ENCODE peak calls at places on chromosomes 3 and 15, in five cellular contexts. One of them, this sample, is unnamed.

GRCh38 chr3:16464499-16465150 is 48.9 kb downstream of the RFTN1 start:
- DNase-seq in fibroblast of mammary gland: no peak
- DNase-seq in AG10803: peak
- DNase-seq in OCI-LY7: no peak
- DNase-seq in IMR-90: peak
- DNase-seq in this sample: no peak

GRCh38 chr3:169812124-169812843 is 386 bp upstream of the LRRIQ4 start:
- DNase-seq in OCI-LY7: peak
- DNase-seq in IMR-90: peak
- DNase-seq in fibroblast of mammary gland: peak
- DNase-seq in AG10803: peak
- DNase-seq in this sample: peak

GRCh38 chr3:148289159-148289558 is 408.5 kb upstream of the AGTR1 start:
- DNase-seq in AG10803: no peak
- DNase-seq in IMR-90: no peak
- DNase-seq in fibroblast of mammary gland: no peak
- DNase-seq in OCI-LY7: no peak
- DNase-seq in this sample: no peak

GRCh38 chr3:149615731-149616221 is 42.0 kb downstream of the WWTR1 start:
- DNase-seq in OCI-LY7: no peak
- DNase-seq in fibroblast of mammary gland: no peak
- DNase-seq in AG10803: no peak
- DNase-seq in IMR-90: peak
- DNase-seq in this sample: no peak

GRCh38 chr15:69167218-69167842 is 6.9 kb downstream of the GLCE start:
- DNase-seq in AG10803: no peak
- DNase-seq in fibroblast of mammary gland: no peak
- DNase-seq in IMR-90: no peak
- DNase-seq in OCI-LY7: no peak
- DNase-seq in this sample: no peak

GRCh38 chr3:39644176-39644575 is 165.2 kb upstream of the MYRIP start:
- DNase-seq in OCI-LY7: no peak
- DNase-seq in IMR-90: peak
- DNase-seq in fibroblast of mammary gland: peak
- DNase-seq in AG10803: peak
- DNase-seq in this sample: peak

GRCh38 chr15:39586387-39587171 is 5.7 kb downstream of the THBS1 start:
- DNase-seq in IMR-90: peak
- DNase-seq in AG10803: peak
- DNase-seq in OCI-LY7: no peak
- DNase-seq in fibroblast of mammary gland: peak
- DNase-seq in this sample: peak

GRCh38 chr3:73602171-73602570 is 22.6 kb downstream of the PDZRN3 start:
- DNase-seq in OCI-LY7: no peak
- DNase-seq in AG10803: peak
- DNase-seq in fibroblast of mammary gland: peak
- DNase-seq in IMR-90: peak
- DNase-seq in this sample: peak

GRCh38 chr3:37993811-37994638 is 3.4 kb downstream of the VILL start:
- DNase-seq in IMR-90: peak
- DNase-seq in fibroblast of mammary gland: peak
- DNase-seq in OCI-LY7: peak
- DNase-seq in AG10803: peak
- DNase-seq in this sample: no peak

GRCh38 chr15:33125883-33126535 is 68.5 kb downstream of the FMN1 start:
- DNase-seq in AG10803: no peak
- DNase-seq in IMR-90: no peak
- DNase-seq in fibroblast of mammary gland: no peak
- DNase-seq in OCI-LY7: no peak
- DNase-seq in this sample: no peak

GRCh38 chr3:23159929-23160328 is 43.2 kb upstream of the UBE2E2 start:
- DNase-seq in IMR-90: peak
- DNase-seq in fibroblast of mammary gland: peak
- DNase-seq in OCI-LY7: no peak
- DNase-seq in AG10803: peak
- DNase-seq in this sample: peak

GRCh38 chr3:133943639-133944131 is 48.0 kb upstream of the RAB6B start:
- DNase-seq in AG10803: peak
- DNase-seq in IMR-90: peak
- DNase-seq in OCI-LY7: no peak
- DNase-seq in fibroblast of mammary gland: peak
- DNase-seq in this sample: peak

GRCh38 chr3:143896486-143896885 is 48.2 kb upstream of the SLC9A9 start:
- DNase-seq in AG10803: peak
- DNase-seq in IMR-90: no peak
- DNase-seq in fibroblast of mammary gland: peak
- DNase-seq in OCI-LY7: no peak
- DNase-seq in this sample: no peak

GRCh38 chr3:131543714-131544113 is 40.9 kb upstream of the MRPL3 start:
- DNase-seq in fibroblast of mammary gland: peak
- DNase-seq in OCI-LY7: no peak
- DNase-seq in AG10803: peak
- DNase-seq in IMR-90: peak
- DNase-seq in this sample: peak

GRCh38 chr3:153789380-153789779 is 331.8 kb upstream of the ARHGEF26 start:
- DNase-seq in OCI-LY7: no peak
- DNase-seq in IMR-90: no peak
- DNase-seq in fibroblast of mammary gland: no peak
- DNase-seq in AG10803: no peak
- DNase-seq in this sample: no peak

GRCh38 chr15:69289312-69290146 is 9.2 kb upstream of the PAQR5 start:
- DNase-seq in AG10803: no peak
- DNase-seq in OCI-LY7: no peak
- DNase-seq in IMR-90: peak
- DNase-seq in fibroblast of mammary gland: no peak
- DNase-seq in this sample: no peak

GRCh38 chr15:52234596-52235541 is 43.7 kb upstream of the GNB5 start:
- DNase-seq in fibroblast of mammary gland: no peak
- DNase-seq in IMR-90: no peak
- DNase-seq in OCI-LY7: peak
- DNase-seq in AG10803: no peak
- DNase-seq in this sample: no peak

GRCh38 chr3:124347418-124347817 is 355.5 kb upstream of the ROPN1 start:
- DNase-seq in OCI-LY7: no peak
- DNase-seq in IMR-90: no peak
- DNase-seq in AG10803: no peak
- DNase-seq in fibroblast of mammary gland: no peak
- DNase-seq in this sample: no peak

GRCh38 chr3:128226794-128227399 is 73.6 kb downstream of the EEFSEC start:
- DNase-seq in IMR-90: peak
- DNase-seq in AG10803: peak
- DNase-seq in fibroblast of mammary gland: peak
- DNase-seq in OCI-LY7: peak
- DNase-seq in this sample: no peak

GRCh38 chr15:86062646-86063193 is 17.0 kb upstream of the AGBL1 start:
- DNase-seq in IMR-90: no peak
- DNase-seq in AG10803: no peak
- DNase-seq in OCI-LY7: no peak
- DNase-seq in fibroblast of mammary gland: no peak
- DNase-seq in this sample: no peak

GRCh38 chr3:126258670-126259069 is 78.3 kb upstream of the ALDH1L1 start:
- DNase-seq in IMR-90: no peak
- DNase-seq in AG10803: no peak
- DNase-seq in fibroblast of mammary gland: peak
- DNase-seq in OCI-LY7: peak
- DNase-seq in this sample: no peak

GRCh38 chr3:165389064-165389463 is 192.9 kb upstream of the SLITRK3 start:
- DNase-seq in IMR-90: no peak
- DNase-seq in OCI-LY7: no peak
- DNase-seq in fibroblast of mammary gland: peak
- DNase-seq in AG10803: no peak
- DNase-seq in this sample: no peak

GRCh38 chr3:170222647-170223541 is 670 bp downstream of the PRKCI start:
- DNase-seq in OCI-LY7: peak
- DNase-seq in IMR-90: peak
- DNase-seq in AG10803: peak
- DNase-seq in fibroblast of mammary gland: peak
- DNase-seq in this sample: no peak

GRCh38 chr15:49040151-49040550 is 6.1 kb downstream of the SECISBP2L start:
- DNase-seq in OCI-LY7: no peak
- DNase-seq in AG10803: no peak
- DNase-seq in IMR-90: no peak
- DNase-seq in fibroblast of mammary gland: no peak
- DNase-seq in this sample: no peak

GRCh38 chr3:141477224-141477623 is 9.6 kb upstream of the RASA2 start:
- DNase-seq in AG10803: peak
- DNase-seq in IMR-90: peak
- DNase-seq in OCI-LY7: no peak
- DNase-seq in fibroblast of mammary gland: peak
- DNase-seq in this sample: peak

GRCh38 chr15:66841953-66842681 is 140.1 kb downstream of the SMAD6 start:
- DNase-seq in IMR-90: peak
- DNase-seq in fibroblast of mammary gland: peak
- DNase-seq in OCI-LY7: no peak
- DNase-seq in AG10803: peak
- DNase-seq in this sample: peak

GRCh38 chr3:44339181-44339741 is 695 bp downstream of the TCAIM start:
- DNase-seq in AG10803: no peak
- DNase-seq in OCI-LY7: no peak
- DNase-seq in fibroblast of mammary gland: peak
- DNase-seq in IMR-90: no peak
- DNase-seq in this sample: no peak

GRCh38 chr3:82715091-82715856 is 953.8 kb upstream of the GBE1 start:
- DNase-seq in IMR-90: no peak
- DNase-seq in OCI-LY7: no peak
- DNase-seq in AG10803: no peak
- DNase-seq in fibroblast of mammary gland: no peak
- DNase-seq in this sample: no peak

GRCh38 chr15:42836251-42836650 is 84.3 kb downstream of the TTBK2 start:
- DNase-seq in IMR-90: no peak
- DNase-seq in AG10803: no peak
- DNase-seq in fibroblast of mammary gland: peak
- DNase-seq in OCI-LY7: no peak
- DNase-seq in this sample: no peak

GRCh38 chr3:12375572-12375971 is 86.7 kb downstream of the PPARG start:
- DNase-seq in AG10803: no peak
- DNase-seq in OCI-LY7: no peak
- DNase-seq in IMR-90: no peak
- DNase-seq in fibroblast of mammary gland: no peak
- DNase-seq in this sample: no peak
- TF ChIP-seq CTCF in AG10803: no peak
- TF ChIP-seq CTCF in OCI-LY7: no peak
- TF ChIP-seq CTCF in IMR-90: no peak
- TF ChIP-seq CTCF in fibroblast of mammary gland: no peak
- TF ChIP-seq CTCF in this sample: no peak

GRCh38 chr15:98562361-98562791 is 86.0 kb upstream of the IGF1R start:
- DNase-seq in fibroblast of mammary gland: no peak
- DNase-seq in IMR-90: no peak
- DNase-seq in OCI-LY7: no peak
- DNase-seq in AG10803: no peak
- DNase-seq in this sample: no peak
- H3K4me3 ChIP-seq in fibroblast of mammary gland: no peak
- H3K4me3 ChIP-seq in IMR-90: no peak
- H3K4me3 ChIP-seq in OCI-LY7: no peak
- H3K4me3 ChIP-seq in AG10803: no peak
- H3K4me3 ChIP-seq in this sample: no peak

DNA sequence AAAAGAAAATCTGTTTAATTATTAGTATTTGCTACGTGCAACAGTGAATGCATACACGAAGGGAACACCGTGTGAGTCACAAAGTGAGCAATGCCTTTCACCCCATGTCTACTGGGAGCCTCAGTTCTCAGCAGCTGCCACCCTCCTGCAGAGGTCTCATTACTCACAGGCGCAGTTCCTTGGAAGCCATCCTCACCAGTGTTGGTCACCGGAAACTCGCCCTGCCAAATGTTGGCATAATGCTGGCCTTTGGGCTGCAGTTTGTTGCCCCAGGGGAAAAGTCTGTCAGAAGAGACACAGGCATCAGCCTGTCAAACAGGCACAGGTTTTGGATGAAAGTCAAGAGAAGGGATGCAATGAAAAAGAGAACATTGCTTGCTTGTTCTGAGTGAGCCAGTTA is 50.1 kb downstream of the SUMF1 start:
- DNase-seq in IMR-90: peak
- DNase-seq in AG10803: peak
- DNase-seq in OCI-LY7: no peak
- DNase-seq in fibroblast of mammary gland: peak
- DNase-seq in this sample: peak
- TF ChIP-seq CTCF in IMR-90: no peak
- TF ChIP-seq CTCF in AG10803: no peak
- TF ChIP-seq CTCF in OCI-LY7: no peak
- TF ChIP-seq CTCF in fibroblast of mammary gland: no peak
- TF ChIP-seq CTCF in this sample: no peak

GRCh38 chr3:129601713-129602112 is 4.8 kb downstream of the PLXND1 start:
- DNase-seq in IMR-90: no peak
- DNase-seq in OCI-LY7: no peak
- DNase-seq in fibroblast of mammary gland: no peak
- DNase-seq in AG10803: no peak
- DNase-seq in this sample: no peak
- H3K4me3 ChIP-seq in IMR-90: no peak
- H3K4me3 ChIP-seq in OCI-LY7: no peak
- H3K4me3 ChIP-seq in fibroblast of mammary gland: no peak
- H3K4me3 ChIP-seq in AG10803: no peak
- H3K4me3 ChIP-seq in this sample: no peak